ENCODE peak calls at places on chromosomes 3 and 15, in eight cellular contexts. W is NCI-H82, Q is uterus, D is H54, V is substantia nigra, U is nephron progenitor cell, S is T-helper 2 cell, B is fibroblast of lung. Y is an unnamed sample.

GRCh38 chr3:171226794-171227193 is 200.3 kb upstream of the SLC2A2 start:
- DNase-seq in S (no peak), U (no peak), B (no peak), V (no peak), D (no peak), Q (no peak), W (no peak), Y (no peak)

GRCh38 chr3:188760408-188760807 is 411.4 kb upstream of the TPRG1 start:
- DNase-seq in Q (no peak), S (no peak), B (peak), V (no peak), U (no peak), W (no peak), D (no peak), Y (no peak)

GRCh38 chr15:78427985-78428384 is 10.0 kb upstream of the IREB2 start:
- DNase-seq in U (no peak), S (no peak), B (no peak), D (no peak), Q (no peak), V (no peak), W (no peak), Y (no peak)

GRCh38 chr3:16864610-16865313 is 20.0 kb upstream of the PLCL2 start:
- DNase-seq in U (no peak), D (no peak), B (peak), V (no peak), S (no peak), Q (no peak), W (no peak), Y (no peak)

GRCh38 chr3:156751461-156752025 is 74.6 kb upstream of the LEKR1 start:
- DNase-seq in Q (peak), U (peak), W (no peak), B (peak), V (no peak), D (peak), S (no peak), Y (no peak)

GRCh38 chr3:194682651-194683310 is 2.9 kb upstream of the FAM43A start:
- DNase-seq in B (peak), V (peak), U (peak), S (peak), W (peak), Q (peak), D (peak), Y (peak)

GRCh38 chr15:63407612-63408011 is 26.0 kb upstream of the CA12 start:
- DNase-seq in Q (no peak), V (no peak), W (peak), U (no peak), B (no peak), S (no peak), D (no peak), Y (no peak)

GRCh38 chr3:173502983-173503568 is 105.5 kb downstream of the NLGN1 start:
- DNase-seq in Q (no peak), S (no peak), B (peak), D (no peak), U (no peak), V (no peak), W (peak), Y (no peak)

GRCh38 chr15:59388670-59389069 is 16.0 kb upstream of the MYO1E start:
- DNase-seq in D (no peak), B (peak), V (no peak), S (no peak), Q (peak), U (no peak), W (no peak), Y (no peak)